ENCODE peak calls at places on chromosomes 3 and 15, in four cellular contexts. W is GM23248; G is stimulated activated CD8-positive, alpha-beta memory T cell treated with anti-CD3 and anti-CD28 coated beads, Interleukin-15, amount 100 ng/mL, for 24 hours; V is GM10248. X is an unnamed sample.

GRCh38 chr3:113084777-113085176 is 94.0 kb downstream of the GTPBP8 start:
- DNase-seq in W (peak), G (no peak), V (no peak), X (no peak)

GRCh38 chr3:150515210-150515609 is 31.1 kb downstream of the SERP1 start:
- DNase-seq in G (no peak), V (no peak), W (peak), X (no peak)

GRCh38 chr3:195583831-195584542 is at the start of gene APOD:
- DNase-seq in G (no peak), W (peak), V (no peak), X (peak)

GRCh38 chr15:58115692-58116091 is 22.5 kb upstream of the AQP9 start:
- DNase-seq in V (no peak), W (peak), G (no peak), X (no peak)

GRCh38 chr15:90924375-90924774 is 8.0 kb downstream of the HDDC3 start:
- DNase-seq in G (no peak), W (no peak), V (peak), X (no peak)

GRCh38 chr3:15300318-15301078 is 31.9 kb downstream of the SH3BP5 start:
- DNase-seq in W (peak), G (no peak), V (no peak), X (peak)

GRCh38 chr3:149763565-149763964 is 11.3 kb upstream of the COMMD2 start:
- DNase-seq in G (no peak), W (no peak), V (no peak), X (peak)

GRCh38 chr15:37015476-37015875 is 84.9 kb downstream of the MEIS2 start:
- DNase-seq in V (no peak), G (no peak), W (peak), X (no peak)

GRCh38 chr15:42018306-42019224 is 2.3 kb downstream of the PLA2G4E start:
- DNase-seq in W (no peak), G (no peak), V (no peak), X (no peak)

GRCh38 chr3:24161841-24162240 is 216.8 kb downstream of the NR1D2 start:
- DNase-seq in G (no peak), V (no peak), W (peak), X (no peak)

GRCh38 chr15:22903961-22904534 is 65.6 kb downstream of the NIPA2 start:
- DNase-seq in W (no peak), G (no peak), V (no peak), X (no peak)

GRCh38 chr15:62394079-62394478 is 229.0 kb upstream of the C2CD4B start:
- DNase-seq in W (peak), G (no peak), V (no peak), X (no peak)

GRCh38 chr3:43768594-43768993 is 77.9 kb downstream of the ABHD5 start:
- DNase-seq in W (peak), G (no peak), V (no peak), X (no peak)

GRCh38 chr3:149581248-149581647 is 76.6 kb downstream of the WWTR1 start:
- DNase-seq in V (peak), W (peak), G (no peak), X (peak)

GRCh38 chr15:67135494-67135893 is 70.1 kb downstream of the SMAD3 start:
- DNase-seq in V (no peak), W (peak), G (no peak), X (no peak)

GRCh38 chr15:82843561-82843960 is 34.1 kb downstream of the WHAMM start:
- DNase-seq in V (no peak), G (no peak), W (no peak), X (no peak)

GRCh38 chr3:40073310-40074007 is 236.0 kb upstream of the EIF1B start:
- DNase-seq in V (no peak), W (no peak), G (no peak), X (no peak)

GRCh38 chr3:4581905-4582611 is 88.9 kb downstream of the ITPR1 start:
- DNase-seq in G (no peak), V (no peak), W (no peak), X (no peak)

GRCh38 chr3:197001972-197002700 is 27.5 kb downstream of the MELTF start:
- DNase-seq in V (no peak), G (no peak), W (peak), X (no peak)

GRCh38 chr3:158809642-158810041 is 7.8 kb downstream of the MFSD1 start:
- DNase-seq in W (peak), V (no peak), G (no peak), X (no peak)

GRCh38 chr3:18891641-18892040 is 256.7 kb upstream of the KCNH8 start:
- DNase-seq in G (no peak), V (no peak), W (no peak), X (no peak)

GRCh38 chr3:66265627-66266026 is 44.8 kb downstream of the SLC25A26 start:
- DNase-seq in V (no peak), G (no peak), W (no peak), X (no peak)

GRCh38 chr3:134473868-134474546 is 11.8 kb downstream of the ANAPC13 start:
- DNase-seq in G (peak), V (peak), W (peak), X (peak)

GRCh38 chr15:81184188-81184587 is 12.5 kb upstream of the IL16 start:
- DNase-seq in V (no peak), G (no peak), W (peak), X (no peak)